ENCODE peak calls at places on chromosomes 2 and 18, in four cellular contexts. J is endothelial cell of umbilical vein, X is K562, T is A549. G is an unnamed sample.

GRCh38 chr2:42602218-42602936 is 33.9 kb downstream of the MTA3 start:
- DNase-seq in J (no peak), X (no peak), T (no peak), G (no peak)

GRCh38 chr2:10753156-10753555 is 31.7 kb downstream of the ATP6V1C2 start:
- DNase-seq in J (no peak), X (no peak), T (no peak), G (no peak)

GRCh38 chr2:24076849-24077534 is 866 bp upstream of the SF3B6 start:
- DNase-seq in J (peak; percentile 30), X (peak; percentile 42), T (no peak), G (no peak)

GRCh38 chr18:36264283-36264682 is 33.2 kb upstream of the FHOD3 start:
- DNase-seq in J (no peak), X (no peak), T (no peak), G (no peak)

GRCh38 chr2:191976436-191976835 is 129.5 kb upstream of the CAVIN2 start:
- DNase-seq in J (peak; percentile 99), X (no peak), T (no peak), G (no peak)

GRCh38 chr2:144320491-144320890 is 199.4 kb downstream of the ZEB2 start:
- DNase-seq in J (peak; percentile 60), X (no peak), T (no peak), G (peak; percentile 23)

GRCh38 chr18:47928466-47928865 is 2.0 kb downstream of the SMAD2 start:
- DNase-seq in J (peak; percentile 55), X (peak; percentile 30), T (no peak), G (no peak)

GRCh38 chr2:143223556-143223955 is 94.3 kb downstream of the ARHGAP15 start:
- DNase-seq in J (no peak), X (no peak), T (no peak), G (no peak)

GRCh38 chr2:240868286-240869108 is at the start of gene AGXT:
- DNase-seq in J (no peak), X (no peak), T (no peak), G (no peak)

GRCh38 chr2:206274434-206275273 is at the start of gene ZDBF2:
- DNase-seq in J (peak; percentile 73), X (peak; percentile 34), T (peak; percentile 51), G (peak; percentile 72)

GRCh38 chr2:237474931-237475703 is 11.9 kb upstream of the MLPH start:
- DNase-seq in J (peak; percentile 54), X (peak; percentile 70), T (peak; percentile 71), G (peak; percentile 60)

GRCh38 chr18:45166341-45167108 is 448.8 kb upstream of the SLC14A2 start:
- DNase-seq in J (no peak), X (no peak), T (peak; percentile 5), G (no peak)

GRCh38 chr2:204026294-204026693 is 89.7 kb downstream of the ICOS start:
- DNase-seq in J (no peak), X (peak; percentile 2), T (no peak), G (no peak)

GRCh38 chr2:241391892-241392665 is 36.0 kb downstream of the FARP2 start:
- DNase-seq in J (peak; percentile 31), X (peak; percentile 28), T (no peak), G (no peak)

GRCh38 chr2:60068755-60069154 is 484.7 kb downstream of the BCL11A start:
- DNase-seq in J (no peak), X (no peak), T (no peak), G (no peak)

GRCh38 chr2:22478329-22478728 is 906.6 kb upstream of the KLHL29 start:
- DNase-seq in J (no peak), X (no peak), T (no peak), G (no peak)

GRCh38 chr18:7605705-7606104 is 38.6 kb downstream of the PTPRM start:
- DNase-seq in J (no peak), X (no peak), T (no peak), G (no peak)

GRCh38 chr2:238658820-238659219 is 189.1 kb upstream of the TWIST2 start:
- DNase-seq in J (no peak), X (no peak), T (no peak), G (no peak)

GRCh38 chr2:20855456-20855855 is 32.6 kb upstream of the LDAH start:
- DNase-seq in J (no peak), X (no peak), T (no peak), G (no peak)

GRCh38 chr2:165114345-165114943 is 89.4 kb downstream of the SCN3A start:
- DNase-seq in J (no peak), X (peak; percentile 11), T (no peak), G (peak; percentile 4)

GRCh38 chr2:218722876-218723477 is 12.3 kb downstream of the TTLL4 start:
- DNase-seq in J (peak; percentile 14), X (peak; percentile 32), T (no peak), G (no peak)

GRCh38 chr2:180111901-180112300 is 104.8 kb upstream of the CWC22 start:
- DNase-seq in J (no peak), X (no peak), T (no peak), G (no peak)

GRCh38 chr2:98730053-98730850 is 680 bp downstream of the MGAT4A start:
- DNase-seq in J (peak; percentile 67), X (peak; percentile 4), T (no peak), G (no peak)

GRCh38 chr2:56185582-56186046 is 1.8 kb downstream of the CCDC85A start:
- DNase-seq in J (peak; percentile 87), X (no peak), T (peak; percentile 49), G (peak; percentile 65)

GRCh38 chr18:27685807-27686412 is 491.0 kb downstream of the CDH2 start:
- DNase-seq in J (peak; percentile 40), X (peak; percentile 17), T (peak; percentile 3), G (no peak)

GRCh38 chr2:73385486-73386341 is at the start of gene ALMS1:
- DNase-seq in J (peak; percentile 89), X (peak; percentile 95), T (peak; percentile 85), G (peak; percentile 83)
- TF ChIP-seq POLR2A in J (no peak), X (peak; percentile 73), T (peak; percentile 81), G (peak; percentile 67)

GRCh38 chr2:134120718-134121630 is 132.9 kb upstream of the MGAT5 start:
- DNase-seq in J (peak; percentile 60), X (peak; percentile 55), T (no peak), G (peak; percentile 85)

GRCh38 chr2:134120160-134120717 is 133.6 kb upstream of the MGAT5 start:
- DNase-seq in J (peak; percentile 23), X (no peak), T (no peak), G (no peak)

GRCh38 chr2:134118279-134119116 is 135.4 kb upstream of the MGAT5 start:
- DNase-seq in J (peak; percentile 92), X (peak; percentile 93), T (peak; percentile 69), G (peak; percentile 85)

GRCh38 chr2:134119117-134119671 is 134.7 kb upstream of the MGAT5 start:
- DNase-seq in J (peak; percentile 15), X (peak; percentile 14), T (no peak), G (no peak)

GRCh38 chr2:134119672-134120159 is 134.2 kb upstream of the MGAT5 start:
- DNase-seq in J (peak; percentile 93), X (peak; percentile 90), T (peak; percentile 94), G (peak; percentile 90)
- TF ChIP-seq POLR2A in J (peak; percentile 81), X (peak; percentile 53), T (peak; percentile 75), G (peak; percentile 60)

DNA sequence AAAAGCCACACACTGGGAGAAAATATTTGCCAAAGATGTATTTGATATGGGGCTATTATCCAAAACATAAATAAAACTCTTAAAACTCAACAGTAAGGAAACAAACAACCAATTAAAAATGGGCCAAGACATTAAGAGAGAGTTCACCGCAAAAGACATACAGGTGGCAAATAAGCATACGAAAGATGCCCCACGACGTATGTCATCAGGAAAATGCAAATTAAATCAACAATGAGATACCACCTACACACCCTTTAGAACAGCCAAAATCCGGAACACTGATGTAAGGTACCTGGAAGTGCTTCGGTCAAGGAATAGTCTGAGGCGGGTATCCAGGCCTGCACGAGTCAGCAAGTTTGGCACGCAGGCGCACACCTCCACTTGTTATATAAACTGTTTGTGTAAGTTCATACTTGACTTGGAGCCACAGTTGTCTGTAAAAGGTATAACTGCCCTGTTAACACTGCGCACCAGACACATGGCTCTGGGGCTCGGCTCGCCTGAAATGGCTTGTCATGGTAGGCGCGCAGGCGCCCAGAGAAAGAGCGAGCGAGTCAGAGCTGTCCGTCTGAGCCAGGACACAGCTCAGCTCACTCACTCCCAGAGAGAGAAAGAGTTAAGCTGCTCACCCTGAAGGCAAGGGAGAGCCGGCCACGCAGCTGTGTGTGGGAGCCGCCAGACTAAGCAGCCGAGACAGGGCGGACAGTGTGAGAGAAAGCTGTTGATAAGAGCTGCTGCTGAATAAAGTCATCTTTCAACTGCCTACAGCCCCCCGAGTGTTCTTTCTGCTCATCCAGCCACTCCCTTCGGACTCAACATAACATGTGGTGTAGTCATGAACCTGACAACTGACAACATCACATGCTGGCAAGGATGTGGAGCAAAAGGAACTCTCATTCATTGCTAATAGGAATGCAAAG is 87.3 kb downstream of the HNRNPLL start:
- DNase-seq in J (no peak), X (peak; percentile 95), T (no peak), G (peak; percentile 61)
- TF ChIP-seq POLR2A in J (no peak), X (peak; percentile 83), T (no peak), G (no peak)

GRCh38 chr2:36355157-36355889 is at the start of gene CRIM1:
- DNase-seq in J (peak; percentile 88), X (peak; percentile 3), T (peak; percentile 70), G (peak; percentile 68)
- TF ChIP-seq POLR2A in J (peak; percentile 98), X (no peak), T (peak; percentile 95), G (peak; percentile 95)

GRCh38 chr2:74501335-74502071 is 2.1 kb upstream of the LBX2 start:
- DNase-seq in J (no peak), X (peak; percentile 34), T (no peak), G (no peak)

GRCh38 chr2:74503506-74504475 is 3.7 kb downstream of the PCGF1 start:
- DNase-seq in J (peak; percentile 22), X (peak; percentile 62), T (no peak), G (no peak)

GRCh38 chr2:74502147-74502719 is 2.8 kb upstream of the LBX2 start:
- DNase-seq in J (no peak), X (peak; percentile 72), T (no peak), G (no peak)

GRCh38 chr2:74504591-74504990 is 2.9 kb downstream of the PCGF1 start:
- DNase-seq in J (no peak), X (peak; percentile 34), T (no peak), G (no peak)

GRCh38 chr2:74502720-74503505 is 3.5 kb upstream of the LBX2 start:
- DNase-seq in J (peak; percentile 86), X (peak; percentile 94), T (peak; percentile 79), G (no peak)
- TF ChIP-seq POLR2A in J (peak; percentile 96), X (peak; percentile 84), T (peak; percentile 29), G (peak; percentile 40)

GRCh38 chr2:72887836-72888437 is 729 bp downstream of the SPR start:
- DNase-seq in J (peak; percentile 84), X (peak; percentile 90), T (peak; percentile 85), G (peak; percentile 78)
- TF ChIP-seq POLR2A in J (no peak), X (no peak), T (peak; percentile 38), G (no peak)

GRCh38 chr2:84459028-84459943 is at the start of gene SUCLG1:
- DNase-seq in J (peak; percentile 87), X (peak; percentile 90), T (peak; percentile 81), G (peak; percentile 80)
- TF ChIP-seq POLR2A in J (peak; percentile 50), X (peak; percentile 84), T (peak; percentile 58), G (peak; percentile 71)

G was measured in H54.